ENCODE peak calls at places on chromosomes 3 and 15, in seven cellular contexts. U, Q, J, P, Z, M and B are unnamed samples.
A peak's percentile ranks its signal among the peaks of the same experiment; 100 is the strongest.

GRCh38 chr3:170055209-170055608 is 17.4 kb downstream of the GPR160 start:
- DNase-seq in J (no peak), P (no peak), Q (no peak), U (no peak), M (no peak), Z (no peak), B (no peak)

GRCh38 chr3:141913150-141913811 is 36.8 kb downstream of the ATP1B3 start:
- DNase-seq in P (no peak), Z (peak; percentile 28), Q (no peak), M (peak; percentile 47), J (peak; percentile 11), U (no peak), B (peak; percentile 19)

GRCh38 chr3:143171141-143171651 is 51.6 kb downstream of the CHST2 start:
- DNase-seq in Q (no peak), J (no peak), Z (no peak), P (no peak), U (no peak), M (no peak), B (no peak)

GRCh38 chr15:91867581-91868026 is 14.1 kb downstream of the SLCO3A1 start:
- DNase-seq in Q (peak; percentile 87), Z (no peak), M (no peak), U (peak; percentile 72), J (no peak), P (no peak), B (no peak)

GRCh38 chr3:114743746-114744145 is 403.3 kb downstream of the ZBTB20 start:
- DNase-seq in P (no peak), Q (no peak), Z (no peak), J (no peak), M (no peak), U (no peak), B (no peak)

GRCh38 chr3:18445421-18446066 is 20.4 kb upstream of the SATB1 start:
- DNase-seq in Z (no peak), Q (no peak), J (peak; percentile 41), U (no peak), M (no peak), P (no peak), B (no peak)

GRCh38 chr3:52608337-52608736 is 71.9 kb downstream of the UQCC5 start:
- DNase-seq in P (no peak), J (no peak), M (no peak), Q (no peak), U (no peak), Z (no peak), B (no peak)

GRCh38 chr3:126442099-126442848 is 33.4 kb downstream of the ZXDC start:
- DNase-seq in Z (no peak), P (no peak), Q (peak; percentile 86), J (no peak), M (no peak), U (no peak), B (no peak)

GRCh38 chr3:52920872-52921271 is 23.5 kb upstream of the STIMATE start:
- DNase-seq in U (no peak), M (no peak), J (no peak), Q (no peak), Z (no peak), P (no peak), B (no peak)

GRCh38 chr3:114179575-114179974 is 723 bp upstream of the DRD3 start:
- DNase-seq in P (no peak), J (no peak), M (no peak), U (no peak), Z (no peak), Q (no peak), B (no peak)

GRCh38 chr3:138222316-138222715 is 35.2 kb downstream of the ARMC8 start:
- DNase-seq in Z (no peak), Q (no peak), U (no peak), J (no peak), P (no peak), M (no peak), B (no peak)

GRCh38 chr3:42729404-42730145 is 27.0 kb upstream of the HHATL start:
- DNase-seq in Z (no peak), Q (no peak), M (no peak), U (no peak), J (no peak), P (no peak), B (no peak)

GRCh38 chr3:78690806-78691205 is 1077.0 kb downstream of the ROBO1 start:
- DNase-seq in U (no peak), Q (no peak), J (no peak), P (no peak), Z (no peak), M (no peak), B (no peak)

GRCh38 chr3:57826952-57827723 is 71.0 kb downstream of the SLMAP start:
- DNase-seq in U (no peak), P (no peak), Z (no peak), Q (no peak), M (no peak), J (no peak), B (no peak)

GRCh38 chr3:132255041-132255745 is 62.0 kb upstream of the ACP3 start:
- DNase-seq in U (peak; percentile 44), Q (no peak), M (no peak), Z (no peak), J (no peak), P (no peak), B (peak; percentile 24)

GRCh38 chr3:63979093-63979492 is 44.2 kb downstream of the PSMD6 start:
- DNase-seq in Z (no peak), M (no peak), Q (no peak), P (no peak), J (no peak), U (no peak), B (no peak)

GRCh38 chr15:69117431-69117841 is 43.0 kb upstream of the GLCE start:
- DNase-seq in U (no peak), M (no peak), P (no peak), J (no peak), Q (no peak), Z (no peak), B (no peak)

GRCh38 chr3:180646187-180646790 is 33.0 kb downstream of the CCDC39 start:
- DNase-seq in U (no peak), Z (no peak), J (no peak), P (no peak), M (no peak), Q (no peak), B (no peak)

GRCh38 chr15:67127925-67128324 is 62.5 kb downstream of the SMAD3 start:
- DNase-seq in P (no peak), J (no peak), M (no peak), U (peak; percentile 54), Q (peak; percentile 29), Z (no peak), B (peak; percentile 98)

GRCh38 chr3:159732172-159733111 is 256.2 kb upstream of the IL12A start:
- DNase-seq in Q (no peak), M (no peak), Z (peak; percentile 19), J (no peak), P (no peak), U (peak; percentile 51), B (peak; percentile 41)

GRCh38 chr3:9248232-9249191 is 934 bp downstream of the SRGAP3 start:
- DNase-seq in U (no peak), Q (no peak), M (no peak), Z (no peak), J (no peak), P (no peak), B (no peak)

GRCh38 chr3:150146891-150147761 is 176.4 kb upstream of the PFN2 start:
- DNase-seq in M (no peak), P (no peak), Q (peak; percentile 52), U (peak; percentile 63), Z (no peak), J (no peak), B (peak; percentile 71)

GRCh38 chr15:46441294-46442062 is 806.6 kb downstream of the SQOR start:
- DNase-seq in M (no peak), Q (no peak), U (no peak), P (no peak), Z (no peak), J (no peak), B (peak; percentile 60)

GRCh38 chr3:64150527-64151238 is 74.6 kb downstream of the PRICKLE2 start:
- DNase-seq in P (peak; percentile 92), U (no peak), J (no peak), M (no peak), Z (no peak), Q (peak; percentile 47), B (peak; percentile 72)

GRCh38 chr3:30597131-30597768 is 9.2 kb upstream of the TGFBR2 start:
- DNase-seq in Q (no peak), U (no peak), M (peak; percentile 64), J (no peak), P (no peak), Z (no peak), B (peak; percentile 43)

GRCh38 chr15:88015228-88015860 is 241.2 kb downstream of the NTRK3 start:
- DNase-seq in Z (no peak), U (no peak), J (no peak), Q (no peak), P (no peak), M (no peak), B (no peak)

GRCh38 chr15:74062236-74062635 is 20.1 kb downstream of the GOLGA6A start:
- DNase-seq in Q (no peak), M (no peak), J (no peak), U (no peak), P (no peak), Z (no peak), B (no peak)

GRCh38 chr3:76715426-76715825 is 324.5 kb upstream of the ROBO2 start:
- DNase-seq in U (no peak), Q (no peak), P (no peak), Z (no peak), M (no peak), J (no peak), B (no peak)